ENCODE peak calls at places on chromosome 22, in seven cellular contexts. O is prostate gland; J is gastrocnemius medialis; G is lower lobe of right lung; V is naive thymus-derived CD4-positive, alpha-beta T cell; X is cardiac muscle cell; D is HepG2. U is an unnamed sample. For H3K27me3, the result is how much of the 10 kb centered on the place peaks cover.

GRCh38 chr22:42619261-42620063 is 4.8 kb upstream of the POLDIP3 start:
- DNase-seq in X (no peak), O (no peak), J (no peak), V (no peak), D (no peak), G (no peak), U (no peak)

GRCh38 chr22:42365942-42366660 is 66.1 kb downstream of the NFAM1 start:
- DNase-seq in X (no peak), O (no peak), D (no peak), G (no peak), J (no peak), V (no peak), U (no peak)

GRCh38 chr22:24424001-24424900 is 3.1 kb upstream of the ADORA2A start:
- DNase-seq in G (peak), D (no peak), V (peak), J (no peak), X (no peak), O (no peak), U (no peak)

GRCh38 chr22:44127353-44127752 is 53.4 kb upstream of the PARVG start:
- DNase-seq in G (peak), X (peak), J (no peak), V (no peak), D (no peak), O (no peak), U (no peak)

GRCh38 chr22:38462960-38463784 is 4.7 kb upstream of the KDELR3 start:
- DNase-seq in G (no peak), D (peak), O (no peak), V (no peak), J (no peak), X (peak), U (no peak)

GRCh38 chr22:20834725-20835124 is 23.9 kb downstream of the PI4KA start:
- DNase-seq in J (no peak), X (no peak), G (no peak), D (no peak), O (no peak), V (no peak), U (no peak)

GRCh38 chr22:42208362-42208761 is 62.1 kb downstream of the TCF20 start:
- DNase-seq in V (no peak), J (no peak), O (no peak), D (no peak), X (no peak), G (no peak), U (no peak)

GRCh38 chr22:47143249-47143938 is 380.9 kb downstream of the TBC1D22A start:
- DNase-seq in G (no peak), V (no peak), D (no peak), J (no peak), O (no peak), X (no peak), U (no peak)

GRCh38 chr22:31275018-31275417 is 17.3 kb downstream of the PIK3IP1 start:
- DNase-seq in X (no peak), O (no peak), V (no peak), J (no peak), D (no peak), G (no peak), U (no peak)

GRCh38 chr22:21933413-21933812 is 19.2 kb downstream of the PPM1F start:
- DNase-seq in V (no peak), O (no peak), X (no peak), D (no peak), J (no peak), G (no peak), U (no peak)

GRCh38 chr22:22422629-22423112 is 85.9 kb downstream of the ZNF280B start:
- DNase-seq in D (peak), G (peak), V (peak), X (peak), O (no peak), J (no peak), U (peak)

GRCh38 chr22:47042861-47043496 is 280.5 kb downstream of the TBC1D22A start:
- DNase-seq in O (no peak), G (peak), D (no peak), X (no peak), J (no peak), V (no peak), U (no peak)

GRCh38 chr22:37465721-37466120 is 20.5 kb downstream of the MFNG start:
- DNase-seq in J (no peak), X (no peak), V (no peak), D (no peak), O (no peak), G (no peak), U (no peak)

GRCh38 chr22:38524434-38524833 is 18.3 kb upstream of the DDX17 start:
- DNase-seq in D (no peak), G (no peak), V (no peak), J (no peak), X (no peak), O (no peak), U (no peak)

GRCh38 chr22:22702874-22703570 is 58.6 kb downstream of the GGTLC2 start:
- DNase-seq in J (no peak), O (no peak), X (no peak), D (no peak), G (no peak), V (no peak), U (no peak)

GRCh38 chr22:47558828-47559700 is 796.6 kb downstream of the TBC1D22A start:
- DNase-seq in G (no peak), J (no peak), V (no peak), O (no peak), X (no peak), D (no peak), U (no peak)

GRCh38 chr22:44574581-44575343 is 76.7 kb upstream of the RTL6 start:
- DNase-seq in X (no peak), G (no peak), D (no peak), J (no peak), O (no peak), V (no peak), U (peak)

GRCh38 chr22:32619614-32620426 is 145.2 kb downstream of the FBXO7 start:
- DNase-seq in G (no peak), V (no peak), O (no peak), J (peak), D (peak), X (peak), U (no peak)

GRCh38 chr22:45971389-45972028 is 5.5 kb downstream of the WNT7B start:
- DNase-seq in G (no peak), X (no peak), D (no peak), O (no peak), J (no peak), V (no peak), U (no peak)
- H3K27me3 ChIP-seq in G (half or more), X (half or more), D (under half), O (under half), J (half or more), V (under half), U (half or more)

DNA sequence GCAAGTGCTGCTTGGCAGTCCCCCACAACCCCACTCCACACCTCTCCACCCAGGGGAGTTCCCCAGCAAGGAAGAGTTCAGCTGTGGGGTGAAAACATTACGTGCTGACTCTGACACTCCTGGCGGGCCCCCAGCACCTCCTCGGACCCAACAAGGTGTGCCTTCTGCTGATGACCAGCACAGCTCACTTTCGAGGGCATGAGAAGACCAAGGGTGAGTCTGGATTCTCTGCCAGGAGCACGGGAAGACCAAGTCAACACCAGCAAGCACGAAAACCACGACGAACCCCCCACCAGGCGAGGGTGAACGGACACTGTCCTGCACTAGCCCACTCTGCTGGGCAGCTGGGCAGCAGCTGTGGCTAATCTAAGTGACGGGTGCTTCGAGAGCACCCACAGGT is 1.4 kb downstream of the ALG12 start:
- DNase-seq in V (no peak), G (peak), X (no peak), D (no peak), O (no peak), J (no peak), U (no peak)
- H3K4me3 ChIP-seq in V (peak), G (peak), X (no peak), D (peak), O (no peak), J (no peak), U (no peak)

GRCh38 chr22:50119768-50120251 is 30.0 kb downstream of the MOV10L1 start:
- DNase-seq in D (no peak), V (no peak), J (no peak), G (no peak), O (no peak), X (peak), U (no peak)

GRCh38 chr22:50119169-50119767 is 29.5 kb downstream of the MOV10L1 start:
- DNase-seq in J (no peak), D (no peak), O (no peak), G (no peak), X (no peak), V (no peak), U (no peak)

GRCh38 chr22:50118557-50119168 is 28.9 kb downstream of the MOV10L1 start:
- DNase-seq in D (peak), G (no peak), J (no peak), V (no peak), O (no peak), X (peak), U (no peak)

GRCh38 chr22:50123119-50123518 is 33.3 kb downstream of the MOV10L1 start:
- DNase-seq in G (no peak), O (no peak), J (no peak), V (no peak), D (no peak), X (no peak), U (no peak)

DNA sequence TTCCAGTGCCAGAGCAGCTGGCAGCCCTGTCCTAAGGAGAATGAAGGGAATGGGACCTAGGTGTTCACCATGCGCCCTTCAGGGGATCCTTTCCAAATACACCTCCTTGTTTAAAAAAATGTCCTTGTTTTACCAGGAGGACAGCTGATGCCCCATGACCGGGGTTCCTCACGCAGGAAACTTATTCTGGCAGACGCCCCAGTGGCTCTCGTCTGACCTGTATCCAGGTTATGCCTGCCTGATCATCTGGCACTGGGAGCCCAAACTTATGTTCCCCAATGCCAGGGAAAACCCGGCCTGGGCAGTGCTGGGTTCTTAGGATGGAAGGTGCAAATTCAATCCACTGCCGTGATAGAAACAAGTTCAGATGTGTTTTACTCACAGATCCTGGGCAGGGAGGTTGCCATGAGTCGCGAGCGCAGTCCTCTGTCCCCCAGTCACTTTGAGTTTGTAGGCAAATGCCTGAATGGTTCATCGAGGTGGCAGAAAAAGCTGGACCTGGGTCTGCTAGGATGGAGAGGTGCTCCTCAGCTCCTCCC is 31.5 kb downstream of the MOV10L1 start:
- DNase-seq in G (no peak), O (no peak), J (no peak), V (no peak), X (no peak), D (no peak), U (no peak)
- H3K27me3 ChIP-seq in G (under half), O (under half), J (under half), V (under half), X (under half), D (under half), U (under half)

GRCh38 chr22:40679249-40679963 is at the start of gene MCHR1:
- DNase-seq in G (no peak), J (no peak), X (no peak), V (no peak), D (no peak), O (no peak), U (peak)
- H3K4me3 ChIP-seq in G (peak), J (no peak), X (no peak), V (no peak), D (peak), O (no peak), U (peak)

DNA sequence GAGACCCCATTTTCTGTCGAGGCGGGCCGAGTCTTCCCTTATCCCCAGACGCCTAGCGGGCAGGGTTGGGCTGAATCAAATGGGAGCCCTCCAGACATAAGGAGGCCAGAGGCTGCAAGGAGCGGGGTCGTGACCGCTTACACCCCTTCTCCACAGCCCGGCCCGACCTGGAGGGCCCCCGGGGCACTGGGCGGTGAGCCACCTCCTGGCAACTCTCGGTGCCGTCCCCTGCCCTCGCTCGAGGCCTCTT is 499 bp upstream of the GP1BB start:
- DNase-seq in V (no peak), G (no peak), J (no peak), O (no peak), D (no peak), X (no peak), U (no peak)
- H3K27me3 ChIP-seq in V (under half), G (half or more), J (under half), O (under half), D (under half), X (half or more), U (under half)

DNA sequence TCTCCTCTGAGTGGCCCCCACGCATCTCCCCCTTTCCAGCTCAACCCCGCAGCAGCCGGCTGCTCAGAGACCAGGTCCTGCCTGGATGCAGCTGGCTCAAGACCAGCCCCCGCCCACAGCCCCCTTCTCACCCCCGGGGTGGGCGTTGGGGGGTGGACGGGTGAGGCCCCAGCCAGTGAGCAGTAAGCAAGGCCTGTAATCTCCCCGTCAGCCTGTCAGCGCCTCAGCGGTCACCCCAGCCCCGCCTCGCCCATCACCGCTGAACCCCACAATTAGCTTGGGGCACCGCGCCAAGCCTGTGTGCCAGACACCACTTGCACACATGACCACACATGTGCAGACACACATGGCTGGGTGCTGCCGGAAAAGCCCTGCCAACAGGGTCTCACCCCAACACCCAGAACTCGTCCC is 5.9 kb downstream of the PLXNB2 start:
- DNase-seq in X (peak), V (no peak), J (no peak), O (no peak), G (no peak), D (no peak), U (peak)
- H3K4me3 ChIP-seq in X (no peak), V (no peak), J (no peak), O (no peak), G (peak), D (no peak), U (peak)

DNA sequence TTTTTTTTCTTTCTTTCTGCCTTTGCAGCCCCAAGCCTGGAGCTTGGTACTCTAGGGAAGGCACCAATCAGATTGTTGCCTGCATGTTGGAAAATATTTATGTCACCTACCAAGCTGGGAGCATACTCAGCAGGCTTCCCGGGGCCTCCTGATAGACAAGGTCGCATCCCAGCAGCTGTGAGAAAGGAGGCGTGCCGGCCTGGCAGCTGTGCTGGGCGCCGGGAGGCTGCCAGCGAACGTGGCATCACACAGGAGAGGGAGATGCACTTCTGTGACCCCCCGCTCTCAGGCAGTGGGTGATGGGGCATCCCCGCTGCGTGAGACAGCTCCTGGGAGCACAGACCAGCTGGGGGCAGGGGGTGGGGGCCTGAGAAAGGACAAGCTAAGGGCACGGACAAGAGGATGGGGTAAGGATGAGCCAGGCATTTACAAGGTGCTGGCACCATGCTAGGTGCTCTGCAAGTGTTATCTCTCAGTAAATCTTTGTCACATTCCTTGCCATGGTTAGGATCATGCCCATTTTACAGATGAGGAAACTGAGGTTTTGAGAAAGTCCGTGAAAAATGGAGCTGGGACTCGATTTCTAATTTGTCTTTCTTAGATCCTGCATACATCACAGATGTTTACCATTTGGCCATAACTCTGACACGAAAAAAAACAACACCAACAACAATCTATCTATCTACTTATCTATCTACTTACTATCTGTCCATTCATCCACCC is 429.5 kb downstream of the MIAT start:
- DNase-seq in J (no peak), G (no peak), O (no peak), V (no peak), X (no peak), D (no peak), U (no peak)
- H3K27me3 ChIP-seq in J (under half), G (under half), O (under half), V (under half), X (under half), D (under half), U (under half)